ENCODE peak calls at places on chromosomes 5 and 9, in four cellular contexts. I, B, U and A are unnamed samples.
A peak's percentile ranks its signal among the peaks of the same experiment; 100 is the strongest.

GRCh38 chr5:54681036-54681435 is 163.5 kb downstream of the SNX18 start:
- DNase-seq in I (no peak), B (no peak), U (no peak), A (no peak)

GRCh38 chr9:16119261-16119660 is 566.4 kb downstream of the CCDC171 start:
- DNase-seq in I (no peak), B (no peak), U (no peak), A (no peak)

GRCh38 chr5:22678886-22679285 is 174.3 kb downstream of the CDH12 start:
- DNase-seq in I (no peak), B (no peak), U (no peak), A (no peak)

GRCh38 chr5:14699807-14700400 is 35.4 kb downstream of the OTULIN start:
- DNase-seq in I (no peak), B (no peak), U (no peak), A (no peak)

GRCh38 chr5:11045411-11045810 is 284.4 kb upstream of the DAP start:
- DNase-seq in I (no peak), B (no peak), U (no peak), A (peak; percentile 82)

GRCh38 chr9:133238851-133239532 is 29.9 kb upstream of the OBP2B start:
- DNase-seq in I (peak; percentile 54), B (peak; percentile 23), U (peak; percentile 88), A (peak; percentile 59)

GRCh38 chr5:142746532-142746931 is 23.6 kb upstream of the ARHGAP26 start:
- DNase-seq in I (no peak), B (no peak), U (no peak), A (no peak)

GRCh38 chr5:39203291-39203922 is 16.0 kb downstream of the FYB1 start:
- DNase-seq in I (no peak), B (no peak), U (no peak), A (no peak)

GRCh38 chr5:132528866-132529634 is 14.3 kb downstream of the IL5 start:
- DNase-seq in I (no peak), B (no peak), U (no peak), A (no peak)

GRCh38 chr5:132525299-132525724 is 18.0 kb downstream of the IL5 start:
- DNase-seq in I (no peak), B (no peak), U (no peak), A (no peak)

GRCh38 chr5:132530946-132531345 is 12.4 kb downstream of the IL5 start:
- DNase-seq in I (no peak), B (no peak), U (no peak), A (no peak)

GRCh38 chr5:132526290-132526973 is 16.9 kb downstream of the IL5 start:
- DNase-seq in I (peak; percentile 69), B (no peak), U (peak; percentile 45), A (peak; percentile 48)

GRCh38 chr5:132526974-132527564 is 16.3 kb downstream of the IL5 start:
- DNase-seq in I (no peak), B (no peak), U (no peak), A (no peak)
- H3K27ac ChIP-seq in I (no peak overlapping the region), B (no peak overlapping the region), U (no peak overlapping the region), A (no peak overlapping the region)

GRCh38 chr9:31671011-31671410 is 713.4 kb upstream of the ACO1 start:
- DNase-seq in I (no peak), B (no peak), U (no peak), A (no peak)
- H3K9me3 ChIP-seq in I (no peaks in the 10 kb centered on the region), B (no peaks in the 10 kb centered on the region), U (no peaks in the 10 kb centered on the region), A (no peaks in the 10 kb centered on the region)

DNA sequence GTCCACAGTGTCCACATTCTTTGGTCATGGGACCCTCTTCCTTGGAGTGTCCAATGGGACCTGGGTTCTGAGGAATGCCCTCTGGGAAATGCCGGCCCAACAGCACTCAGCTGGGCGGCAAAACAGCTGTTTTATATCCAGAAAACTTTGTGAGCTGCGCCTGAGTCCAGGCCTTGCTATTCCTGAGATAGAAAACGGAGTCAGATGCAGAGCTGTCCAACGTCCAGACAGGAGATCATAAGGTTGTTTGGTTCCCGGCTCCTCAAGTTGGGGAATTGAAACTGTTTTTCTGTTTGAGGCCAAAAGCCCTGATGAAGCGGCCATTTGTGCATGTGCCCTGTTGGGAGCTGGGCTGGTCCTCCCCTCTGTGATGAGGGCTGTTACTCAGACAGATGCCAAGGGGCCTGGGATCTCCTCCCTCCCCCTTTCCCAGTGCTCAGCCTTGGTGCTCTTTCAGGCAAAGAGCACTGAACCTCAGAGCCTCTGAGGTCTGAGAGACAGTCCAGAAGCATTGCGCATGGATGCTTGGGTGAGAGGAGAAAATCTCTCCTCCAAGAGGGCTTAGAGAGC is 66.6 kb upstream of the GARNL3 start:
- DNase-seq in I (no peak), B (no peak), U (no peak), A (no peak)
- H3K27ac ChIP-seq in I (no peak overlapping the region), B (no peak overlapping the region), U (no peak overlapping the region), A (no peak overlapping the region)

GRCh38 chr9:87422999-87423398 is 74.7 kb upstream of the DAPK1 start:
- DNase-seq in I (no peak), B (no peak), U (no peak), A (no peak)
- H3K9me3 ChIP-seq in I (peaks cover 2% of the 10 kb centered on the region), B (no peaks in the 10 kb centered on the region), U (no peaks in the 10 kb centered on the region), A (no peaks in the 10 kb centered on the region)

GRCh38 chr5:72447751-72448150 is 59.5 kb downstream of the ZNF366 start:
- DNase-seq in I (no peak), B (no peak), U (no peak), A (no peak)

GRCh38 chr5:72448368-72448767 is 58.8 kb downstream of the ZNF366 start:
- DNase-seq in I (no peak), B (no peak), U (no peak), A (no peak)

GRCh38 chr5:72443883-72444282 is 63.3 kb downstream of the ZNF366 start:
- DNase-seq in I (no peak), B (no peak), U (no peak), A (no peak)

GRCh38 chr5:72441861-72442540 is 65.2 kb downstream of the ZNF366 start:
- DNase-seq in I (no peak), B (peak; percentile 76), U (no peak), A (no peak)

DNA sequence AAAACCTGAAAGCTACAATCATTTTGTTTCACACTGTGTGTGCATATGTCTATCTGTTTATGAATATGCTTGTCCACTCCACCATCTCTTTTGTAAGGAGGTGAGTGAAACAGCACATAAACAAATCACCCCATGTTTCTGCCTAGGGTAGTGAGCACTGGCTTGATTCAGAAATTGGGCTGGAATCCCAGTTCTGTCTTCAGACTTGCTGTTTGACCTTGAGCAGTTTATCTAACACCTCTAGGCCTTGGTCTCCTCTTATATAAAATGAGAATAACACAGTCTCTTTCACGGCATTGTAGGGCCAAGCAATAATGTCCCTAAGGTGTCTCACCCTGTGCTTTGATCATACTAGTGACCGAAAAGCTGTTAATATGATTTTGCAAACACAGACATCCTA is 61.2 kb downstream of the ZNF366 start:
- DNase-seq in I (no peak), B (no peak), U (no peak), A (no peak)
- H3K27ac ChIP-seq in I (no peak overlapping the region), B (no peak overlapping the region), U (no peak overlapping the region), A (no peak overlapping the region)

GRCh38 chr5:112381521-112381920 is 37.6 kb downstream of the EPB41L4A start:
- DNase-seq in I (no peak), B (no peak), U (peak; percentile 25), A (no peak)
- H3K9me3 ChIP-seq in I (peaks cover 2% of the 10 kb centered on the region), B (no peaks in the 10 kb centered on the region), U (no peaks in the 10 kb centered on the region), A (no peaks in the 10 kb centered on the region)